ENCODE peak calls at places on chromosomes 3 and 15, in five cellular contexts. I is stimulated activated effector memory CD8-positive, alpha-beta T cell treated with anti-CD3 and anti-CD28 coated beads, Interleukin-12 subunit alpha, Interleukin-12 subunit beta, amount 100 ng/mL, for 72 hours; Q is progenitor cell of endocrine pancreas; V is T-helper 9 cell; B is activated CD8-positive, alpha-beta T cell treated with anti-CD3 and anti-CD28 coated beads for 36 hours. A is an unnamed sample.

GRCh38 chr3:58190291-58190690 is 20.5 kb downstream of the DNASE1L3 start:
- DNase-seq in I (no peak), Q (no peak), V (no peak), B (no peak), A (no peak)

GRCh38 chr3:123392368-123392767 is 56.5 kb downstream of the ADCY5 start:
- DNase-seq in I (no peak), Q (no peak), V (no peak), B (no peak), A (no peak)

GRCh38 chr15:56241374-56242085 is 2.1 kb downstream of the RFX7 start:
- DNase-seq in I (no peak), Q (no peak), V (no peak), B (no peak), A (no peak)

GRCh38 chr15:36774765-36775164 is 195.3 kb downstream of the CDIN1 start:
- DNase-seq in I (no peak), Q (no peak), V (no peak), B (no peak), A (no peak)

GRCh38 chr3:180979949-180980348 is 9.6 kb downstream of the DNAJC19 start:
- DNase-seq in I (no peak), Q (no peak), V (no peak), B (no peak), A (no peak)

GRCh38 chr3:54826255-54826691 is 101.6 kb downstream of the LRTM1 start:
- DNase-seq in I (no peak), Q (no peak), V (no peak), B (no peak), A (no peak)

GRCh38 chr3:126269360-126269759 is 87.8 kb downstream of the KLF15 start:
- DNase-seq in I (no peak), Q (no peak), V (no peak), B (no peak), A (no peak)

GRCh38 chr3:32018723-32019564 is 37.4 kb downstream of the ZNF860 start:
- DNase-seq in I (no peak), Q (no peak), V (no peak), B (no peak), A (no peak)

GRCh38 chr3:105093371-105093770 is 273.3 kb upstream of the ALCAM start:
- DNase-seq in I (no peak), Q (no peak), V (no peak), B (no peak), A (no peak)

GRCh38 chr3:187918081-187918644 is 172.9 kb upstream of the BCL6 start:
- DNase-seq in I (no peak), Q (no peak), V (no peak), B (no peak), A (no peak)

GRCh38 chr3:36991147-36991546 is 1.8 kb downstream of the EPM2AIP1 start:
- DNase-seq in I (peak), Q (no peak), V (no peak), B (peak), A (no peak)

GRCh38 chr3:98778852-98779379 is 15.8 kb downstream of the ST3GAL6 start:
- DNase-seq in I (no peak), Q (no peak), V (no peak), B (no peak), A (no peak)

GRCh38 chr15:96340611-96341464 is 10.3 kb downstream of the NR2F2 start:
- DNase-seq in I (no peak), Q (no peak), V (no peak), B (no peak), A (peak)

GRCh38 chr3:47406762-47407149 is 25.9 kb downstream of the PTPN23 start:
- DNase-seq in I (no peak), Q (no peak), V (no peak), B (no peak), A (no peak)

GRCh38 chr3:43096761-43097160 is 9.1 kb downstream of the POMGNT2 start:
- DNase-seq in I (no peak), Q (no peak), V (no peak), B (no peak), A (no peak)

GRCh38 chr3:11600501-11601282 is 43.0 kb downstream of the VGLL4 start:
- DNase-seq in I (no peak), Q (no peak), V (no peak), B (no peak), A (no peak)

GRCh38 chr3:170869645-170870593 is at the start of gene RPL22L1:
- DNase-seq in I (peak), Q (peak), V (peak), B (peak), A (peak)

GRCh38 chr3:29758108-29759020 is 477.5 kb downstream of the RBMS3 start:
- DNase-seq in I (no peak), Q (no peak), V (no peak), B (no peak), A (no peak)

GRCh38 chr15:31887246-31887645 is 143.1 kb upstream of the CHRNA7 start:
- DNase-seq in I (no peak), Q (no peak), V (no peak), B (peak), A (no peak)

GRCh38 chr15:28075482-28076029 is 23.6 kb downstream of the OCA2 start:
- DNase-seq in I (no peak), Q (no peak), V (no peak), B (no peak), A (no peak)

GRCh38 chr3:123374016-123374415 is 74.9 kb downstream of the ADCY5 start:
- DNase-seq in I (no peak), Q (no peak), V (no peak), B (no peak), A (no peak)

GRCh38 chr3:155704041-155704440 is 40.8 kb downstream of the PLCH1 start:
- DNase-seq in I (no peak), Q (no peak), V (no peak), B (no peak), A (no peak)

GRCh38 chr3:178097576-178097975 is 438.7 kb upstream of the KCNMB2 start:
- DNase-seq in I (no peak), Q (no peak), V (no peak), B (no peak), A (no peak)

GRCh38 chr3:58291671-58292338 is 14.2 kb upstream of the RPP14 start:
- DNase-seq in I (no peak), Q (no peak), V (no peak), B (no peak), A (no peak)

GRCh38 chr3:71587958-71588357 is 4.4 kb upstream of the FOXP1 start:
- DNase-seq in I (no peak), Q (no peak), V (no peak), B (no peak), A (no peak)

GRCh38 chr3:114005406-114005987 is 50.8 kb downstream of the CCDC191 start:
- DNase-seq in I (no peak), Q (no peak), V (no peak), B (no peak), A (no peak)

GRCh38 chr15:81284256-81285031 is 39.5 kb downstream of the STARD5 start:
- DNase-seq in I (no peak), Q (no peak), V (no peak), B (no peak), A (no peak)

GRCh38 chr3:78734048-78734637 is 1033.7 kb downstream of the ROBO1 start:
- DNase-seq in I (no peak), Q (no peak), V (no peak), B (no peak), A (no peak)

GRCh38 chr3:134406331-134407246 is 32.3 kb upstream of the AMOTL2 start:
- DNase-seq in I (no peak), Q (peak), V (no peak), B (no peak), A (peak)

GRCh38 chr15:41512512-41513281 is 930 bp downstream of the LTK start:
- DNase-seq in I (no peak), Q (no peak), V (peak), B (peak), A (peak)

GRCh38 chr3:13073976-13074375 is 747 bp upstream of the IQSEC1 start:
- DNase-seq in I (no peak), Q (no peak), V (no peak), B (no peak), A (no peak)

GRCh38 chr3:127425505-127426443 is 137.9 kb upstream of the PRR20G start:
- DNase-seq in I (no peak), Q (no peak), V (no peak), B (no peak), A (no peak)

GRCh38 chr3:195568630-195569029 is 15.1 kb downstream of the APOD start:
- DNase-seq in I (no peak), Q (no peak), V (no peak), B (no peak), A (no peak)

GRCh38 chr3:28575748-28576589 is 227.3 kb upstream of the AZI2 start:
- DNase-seq in I (no peak), Q (peak), V (no peak), B (no peak), A (no peak)

GRCh38 chr3:99789322-99789721 is 28.3 kb upstream of the CMSS1 start:
- DNase-seq in I (no peak), Q (no peak), V (no peak), B (peak), A (no peak)

A was measured in colonic mucosa.